ENCODE peak calls at places on chromosomes 7 and 10, in ten cellular contexts. G is uterus, A is MCF 10A, B is lung, I is tibial artery, F is DND-41, Y is brain microvascular endothelial cell, X is AG09309, K is fibroblast of pulmonary artery, H is mucosa of descending colon. C is an unnamed sample.

GRCh38 chr7:129122751-129123516 is 21.6 kb upstream of the TSPAN33 start:
- DNase-seq in G (no peak), A (peak), B (no peak), I (no peak), F (no peak), Y (peak), X (no peak), K (peak), H (no peak), C (peak)

GRCh38 chr10:30171601-30172000 is 112.2 kb upstream of the JCAD start:
- DNase-seq in G (no peak), A (no peak), B (no peak), I (no peak), F (no peak), Y (no peak), X (no peak), K (no peak), H (no peak), C (no peak)

GRCh38 chr10:130967784-130968183 is 343.7 kb downstream of the TCERG1L start:
- DNase-seq in G (no peak), A (no peak), B (no peak), I (no peak), F (no peak), Y (no peak), X (no peak), K (no peak), H (no peak), C (no peak)

GRCh38 chr10:71467569-71468362 is 71.0 kb downstream of the CDH23 start:
- DNase-seq in G (no peak), A (no peak), B (no peak), I (no peak), F (no peak), Y (no peak), X (no peak), K (no peak), H (no peak), C (no peak)

GRCh38 chr10:47222461-47222860 is 77.5 kb upstream of the GDF10 start:
- DNase-seq in G (no peak), A (no peak), B (peak), I (no peak), F (no peak), Y (no peak), X (no peak), K (no peak), H (no peak), C (no peak)

GRCh38 chr7:47180268-47180826 is 401.6 kb downstream of the TNS3 start:
- DNase-seq in G (peak), A (peak), B (peak), I (peak), F (peak), Y (peak), X (peak), K (peak), H (no peak), C (peak)

GRCh38 chr7:94445696-94446194 is 51.0 kb downstream of the COL1A2 start:
- DNase-seq in G (no peak), A (no peak), B (no peak), I (no peak), F (no peak), Y (no peak), X (no peak), K (no peak), H (no peak), C (no peak)

GRCh38 chr7:75983471-75984129 is 10.8 kb downstream of the TMEM120A start:
- DNase-seq in G (no peak), A (no peak), B (no peak), I (no peak), F (no peak), Y (no peak), X (no peak), K (no peak), H (no peak), C (no peak)

GRCh38 chr7:74417419-74417971 is 36.2 kb upstream of the GTF2IRD1 start:
- DNase-seq in G (peak), A (peak), B (peak), I (peak), F (peak), Y (peak), X (no peak), K (peak), H (peak), C (peak)

GRCh38 chr7:4209126-4209525 is 473.0 kb upstream of the FOXK1 start:
- DNase-seq in G (no peak), A (no peak), B (no peak), I (no peak), F (no peak), Y (no peak), X (no peak), K (no peak), H (no peak), C (no peak)

GRCh38 chr10:93346712-93347111 is 135.4 kb downstream of the MYOF start:
- DNase-seq in G (no peak), A (no peak), B (no peak), I (no peak), F (no peak), Y (no peak), X (no peak), K (peak), H (no peak), C (no peak)

GRCh38 chr10:24816997-24817396 is 93.3 kb upstream of the ARHGAP21 start:
- DNase-seq in G (no peak), A (no peak), B (no peak), I (no peak), F (no peak), Y (no peak), X (no peak), K (no peak), H (no peak), C (no peak)

GRCh38 chr7:44581426-44581906 is 565 bp downstream of the TMED4 start:
- DNase-seq in G (peak), A (no peak), B (no peak), I (no peak), F (peak), Y (no peak), X (no peak), K (no peak), H (peak), C (peak)

GRCh38 chr10:46106410-46107255 is 60.6 kb upstream of the MSMB start:
- DNase-seq in G (no peak), A (peak), B (peak), I (peak), F (peak), Y (peak), X (no peak), K (peak), H (peak), C (peak)

GRCh38 chr10:103724074-103724473 is 131.3 kb downstream of the SH3PXD2A start:
- DNase-seq in G (no peak), A (no peak), B (no peak), I (no peak), F (no peak), Y (no peak), X (no peak), K (no peak), H (no peak), C (no peak)

GRCh38 chr10:97234403-97234802 is 48.6 kb upstream of the SLIT1 start:
- DNase-seq in G (no peak), A (peak), B (no peak), I (no peak), F (no peak), Y (peak), X (no peak), K (peak), H (no peak), C (no peak)

GRCh38 chr10:101014230-101014884 is 14.7 kb downstream of the LZTS2 start:
- DNase-seq in G (peak), A (peak), B (peak), I (peak), F (peak), Y (peak), X (no peak), K (peak), H (peak), C (peak)

GRCh38 chr7:127654404-127655392 is 2.7 kb downstream of the SND1 start:
- DNase-seq in G (no peak), A (peak), B (no peak), I (no peak), F (no peak), Y (no peak), X (no peak), K (no peak), H (no peak), C (peak)

GRCh38 chr10:124116771-124117510 is 23.5 kb upstream of the CHST15 start:
- DNase-seq in G (no peak), A (no peak), B (no peak), I (no peak), F (peak), Y (no peak), X (no peak), K (no peak), H (no peak), C (no peak)

GRCh38 chr7:2108501-2109250 is 124.1 kb downstream of the MAD1L1 start:
- DNase-seq in G (no peak), A (no peak), B (no peak), I (no peak), F (no peak), Y (no peak), X (no peak), K (no peak), H (no peak), C (no peak)

GRCh38 chr7:55476071-55476803 is 96.1 kb downstream of the VOPP1 start:
- DNase-seq in G (no peak), A (no peak), B (no peak), I (no peak), F (no peak), Y (peak), X (peak), K (peak), H (no peak), C (no peak)

GRCh38 chr10:348456-348855 is 213.2 kb downstream of the ZMYND11 start:
- DNase-seq in G (no peak), A (no peak), B (no peak), I (no peak), F (no peak), Y (no peak), X (no peak), K (no peak), H (no peak), C (no peak)

GRCh38 chr7:44180631-44181030 is 8.6 kb downstream of the GCK start:
- DNase-seq in G (no peak), A (no peak), B (no peak), I (no peak), F (no peak), Y (no peak), X (no peak), K (no peak), H (no peak), C (no peak)

GRCh38 chr7:108335264-108335918 is 120.8 kb downstream of the NRCAM start:
- DNase-seq in G (no peak), A (peak), B (no peak), I (no peak), F (no peak), Y (peak), X (no peak), K (peak), H (no peak), C (peak)

GRCh38 chr7:99806839-99807478 is 20.9 kb upstream of the CYP3A43 start:
- DNase-seq in G (no peak), A (no peak), B (no peak), I (no peak), F (peak), Y (no peak), X (no peak), K (no peak), H (no peak), C (no peak)

GRCh38 chr7:1598961-1599360 is 29.1 kb upstream of the PSMG3 start:
- DNase-seq in G (no peak), A (no peak), B (no peak), I (no peak), F (no peak), Y (no peak), X (no peak), K (no peak), H (no peak), C (no peak)

GRCh38 chr10:77711683-77712049 is 74.1 kb upstream of the KCNMA1 start:
- DNase-seq in G (no peak), A (no peak), B (no peak), I (no peak), F (no peak), Y (no peak), X (no peak), K (no peak), H (no peak), C (no peak)
- TF ChIP-seq CTCF in G (no peak), A (no peak), B (no peak), I (no peak), F (no peak), Y (no peak), X (no peak), K (no peak), H (no peak), C (peak)

GRCh38 chr7:82818091-82818620 is 344.5 kb downstream of the PCLO start:
- DNase-seq in G (no peak), A (no peak), B (no peak), I (no peak), F (no peak), Y (no peak), X (no peak), K (no peak), H (no peak), C (no peak)

GRCh38 chr7:82810558-82811259 is 352.0 kb downstream of the PCLO start:
- DNase-seq in G (no peak), A (peak), B (no peak), I (no peak), F (no peak), Y (peak), X (peak), K (peak), H (no peak), C (peak)

GRCh38 chr7:82821037-82821436 is 341.6 kb downstream of the PCLO start:
- DNase-seq in G (no peak), A (no peak), B (no peak), I (no peak), F (no peak), Y (no peak), X (no peak), K (no peak), H (no peak), C (no peak)

GRCh38 chr7:82816272-82816671 is 346.4 kb downstream of the PCLO start:
- DNase-seq in G (no peak), A (no peak), B (no peak), I (no peak), F (no peak), Y (no peak), X (no peak), K (no peak), H (no peak), C (no peak)
- TF ChIP-seq CTCF in G (no peak), A (no peak), B (no peak), I (no peak), F (no peak), Y (peak), X (no peak), K (peak), H (no peak), C (no peak)

GRCh38 chr10:6987536-6987945 is 407.5 kb upstream of the PRKCQ start:
- DNase-seq in G (no peak), A (no peak), B (no peak), I (no peak), F (no peak), Y (no peak), X (no peak), K (no peak), H (no peak), C (no peak)
- TF ChIP-seq CTCF in G (no peak), A (no peak), B (no peak), I (no peak), F (no peak), Y (no peak), X (no peak), K (no peak), H (no peak), C (no peak)

GRCh38 chr10:113980408-113981087 is 63.1 kb upstream of the ADRB1 start:
- DNase-seq in G (no peak), A (peak), B (no peak), I (no peak), F (no peak), Y (no peak), X (no peak), K (no peak), H (no peak), C (no peak)
- TF ChIP-seq CTCF in G (no peak), A (no peak), B (no peak), I (no peak), F (peak), Y (peak), X (peak), K (peak), H (no peak), C (no peak)

DNA sequence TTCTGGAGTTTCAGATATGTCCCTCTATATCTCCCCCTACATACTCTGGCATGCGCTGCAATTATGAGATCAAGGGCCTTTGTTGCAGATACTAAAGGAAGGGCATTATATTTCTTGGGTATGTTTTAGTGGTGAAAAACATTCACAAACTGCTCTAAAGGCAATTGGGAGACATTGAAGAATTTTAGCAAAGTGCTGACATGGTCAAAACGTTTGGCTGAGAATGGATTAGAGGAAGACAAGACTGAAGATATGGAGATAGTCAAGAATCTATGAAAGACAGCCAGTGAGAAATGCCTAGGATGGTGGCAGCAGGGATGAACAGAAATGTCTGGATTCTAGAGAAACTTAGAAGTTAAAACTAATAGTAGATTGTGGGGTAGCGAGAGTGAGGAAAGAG is 104.5 kb upstream of the CABCOCO1 start:
- DNase-seq in G (no peak), A (no peak), B (no peak), I (no peak), F (no peak), Y (no peak), X (no peak), K (no peak), H (no peak), C (no peak)
- TF ChIP-seq CTCF in G (no peak), A (no peak), B (no peak), I (no peak), F (no peak), Y (no peak), X (no peak), K (no peak), H (no peak), C (no peak)

C was measured in activated CD8-positive, alpha-beta T cell treated with anti-CD3 and anti-CD28 coated beads for 36 hours.